ENCODE peak calls at places on chromosome 2, in seven cellular contexts. One of them, this sample, is unnamed.

GRCh38 chr2:169895294-169895985 is 68.2 kb downstream of the UBR3 start:
- DNase-seq in SK-N-SH: no peak
- DNase-seq in cardiac muscle cell: no peak
- DNase-seq in RWPE1: no peak
- DNase-seq in heart right ventricle: no peak
- DNase-seq in A549: peak; percentile 31
- DNase-seq in kidney: no peak
- DNase-seq in this sample: no peak

GRCh38 chr2:54666741-54667639 is 56.5 kb upstream of the EML6 start:
- DNase-seq in cardiac muscle cell: no peak
- DNase-seq in kidney: no peak
- DNase-seq in SK-N-SH: no peak
- DNase-seq in heart right ventricle: peak; percentile 52
- DNase-seq in RWPE1: no peak
- DNase-seq in A549: no peak
- DNase-seq in this sample: peak; percentile 63

GRCh38 chr2:14524041-14524802 is 108.3 kb upstream of the LRATD1 start:
- DNase-seq in heart right ventricle: no peak
- DNase-seq in kidney: no peak
- DNase-seq in cardiac muscle cell: no peak
- DNase-seq in A549: peak; percentile 6
- DNase-seq in SK-N-SH: no peak
- DNase-seq in RWPE1: peak; percentile 70
- DNase-seq in this sample: no peak

GRCh38 chr2:17620280-17620679 is 79.8 kb downstream of the VSNL1 start:
- DNase-seq in A549: no peak
- DNase-seq in SK-N-SH: no peak
- DNase-seq in kidney: no peak
- DNase-seq in cardiac muscle cell: no peak
- DNase-seq in RWPE1: peak; percentile 48
- DNase-seq in heart right ventricle: peak; percentile 43
- DNase-seq in this sample: no peak

GRCh38 chr2:174603280-174603679 is 5.7 kb upstream of the WIPF1 start:
- DNase-seq in A549: peak; percentile 48
- DNase-seq in SK-N-SH: peak; percentile 36
- DNase-seq in kidney: no peak
- DNase-seq in RWPE1: no peak
- DNase-seq in heart right ventricle: peak; percentile 30
- DNase-seq in cardiac muscle cell: peak; percentile 70
- DNase-seq in this sample: no peak

GRCh38 chr2:127059559-127059958 is 47.4 kb downstream of the BIN1 start:
- DNase-seq in RWPE1: no peak
- DNase-seq in heart right ventricle: no peak
- DNase-seq in A549: no peak
- DNase-seq in SK-N-SH: no peak
- DNase-seq in cardiac muscle cell: no peak
- DNase-seq in kidney: no peak
- DNase-seq in this sample: no peak

GRCh38 chr2:173654146-173654895 is 299.6 kb downstream of the CDCA7 start:
- DNase-seq in RWPE1: no peak
- DNase-seq in heart right ventricle: no peak
- DNase-seq in cardiac muscle cell: no peak
- DNase-seq in SK-N-SH: no peak
- DNase-seq in kidney: no peak
- DNase-seq in A549: no peak
- DNase-seq in this sample: no peak

GRCh38 chr2:11254100-11254536 is 90.3 kb downstream of the ROCK2 start:
- DNase-seq in RWPE1: no peak
- DNase-seq in heart right ventricle: no peak
- DNase-seq in SK-N-SH: no peak
- DNase-seq in kidney: no peak
- DNase-seq in A549: peak; percentile 55
- DNase-seq in cardiac muscle cell: no peak
- DNase-seq in this sample: no peak

GRCh38 chr2:46225730-46226129 is 71.5 kb upstream of the EPAS1 start:
- DNase-seq in kidney: no peak
- DNase-seq in SK-N-SH: no peak
- DNase-seq in RWPE1: no peak
- DNase-seq in cardiac muscle cell: no peak
- DNase-seq in A549: no peak
- DNase-seq in heart right ventricle: no peak
- DNase-seq in this sample: no peak

GRCh38 chr2:38454081-38454480 is 77.0 kb upstream of the ATL2 start:
- DNase-seq in SK-N-SH: no peak
- DNase-seq in cardiac muscle cell: no peak
- DNase-seq in RWPE1: peak; percentile 42
- DNase-seq in A549: no peak
- DNase-seq in kidney: no peak
- DNase-seq in heart right ventricle: no peak
- DNase-seq in this sample: no peak

GRCh38 chr2:150136407-150136806 is 351.1 kb downstream of the RND3 start:
- DNase-seq in heart right ventricle: no peak
- DNase-seq in SK-N-SH: no peak
- DNase-seq in RWPE1: no peak
- DNase-seq in kidney: no peak
- DNase-seq in A549: no peak
- DNase-seq in cardiac muscle cell: no peak
- DNase-seq in this sample: no peak

GRCh38 chr2:233281553-233281952 is 26.1 kb upstream of the SAG start:
- DNase-seq in SK-N-SH: no peak
- DNase-seq in RWPE1: no peak
- DNase-seq in kidney: no peak
- DNase-seq in cardiac muscle cell: no peak
- DNase-seq in A549: no peak
- DNase-seq in heart right ventricle: no peak
- DNase-seq in this sample: no peak

GRCh38 chr2:25707927-25708326 is 34.5 kb upstream of the DTNB start:
- DNase-seq in RWPE1: no peak
- DNase-seq in A549: no peak
- DNase-seq in SK-N-SH: no peak
- DNase-seq in kidney: no peak
- DNase-seq in heart right ventricle: no peak
- DNase-seq in cardiac muscle cell: no peak
- DNase-seq in this sample: no peak

GRCh38 chr2:225165052-225165451 is 122.8 kb upstream of the DOCK10 start:
- DNase-seq in heart right ventricle: no peak
- DNase-seq in RWPE1: peak; percentile 2
- DNase-seq in kidney: no peak
- DNase-seq in A549: no peak
- DNase-seq in SK-N-SH: no peak
- DNase-seq in cardiac muscle cell: no peak
- DNase-seq in this sample: no peak

GRCh38 chr2:39730685-39731302 is 48.3 kb downstream of the THUMPD2 start:
- DNase-seq in kidney: no peak
- DNase-seq in A549: peak; percentile 34
- DNase-seq in RWPE1: peak; percentile 26
- DNase-seq in cardiac muscle cell: peak; percentile 32
- DNase-seq in heart right ventricle: no peak
- DNase-seq in SK-N-SH: no peak
- DNase-seq in this sample: no peak

GRCh38 chr2:159758239-159758638 is 39.8 kb downstream of the CD302 start:
- DNase-seq in cardiac muscle cell: no peak
- DNase-seq in SK-N-SH: no peak
- DNase-seq in kidney: no peak
- DNase-seq in RWPE1: no peak
- DNase-seq in heart right ventricle: no peak
- DNase-seq in A549: no peak
- DNase-seq in this sample: no peak

GRCh38 chr2:29459445-29460179 is 344.4 kb downstream of the CLIP4 start:
- DNase-seq in heart right ventricle: no peak
- DNase-seq in kidney: no peak
- DNase-seq in A549: no peak
- DNase-seq in RWPE1: peak; percentile 13
- DNase-seq in SK-N-SH: no peak
- DNase-seq in cardiac muscle cell: no peak
- DNase-seq in this sample: no peak

GRCh38 chr2:177325554-177325953 is 61.0 kb upstream of the NFE2L2 start:
- DNase-seq in SK-N-SH: no peak
- DNase-seq in kidney: no peak
- DNase-seq in RWPE1: no peak
- DNase-seq in cardiac muscle cell: no peak
- DNase-seq in heart right ventricle: no peak
- DNase-seq in A549: no peak
- DNase-seq in this sample: no peak

GRCh38 chr2:103132536-103133217 is 370.8 kb downstream of the TMEM182 start:
- DNase-seq in SK-N-SH: no peak
- DNase-seq in RWPE1: no peak
- DNase-seq in cardiac muscle cell: no peak
- DNase-seq in A549: no peak
- DNase-seq in kidney: no peak
- DNase-seq in heart right ventricle: no peak
- DNase-seq in this sample: no peak

GRCh38 chr2:12732663-12733062 is 15.9 kb downstream of the TRIB2 start:
- DNase-seq in cardiac muscle cell: no peak
- DNase-seq in heart right ventricle: peak; percentile 71
- DNase-seq in SK-N-SH: no peak
- DNase-seq in A549: no peak
- DNase-seq in RWPE1: no peak
- DNase-seq in kidney: peak; percentile 83
- DNase-seq in this sample: no peak

GRCh38 chr2:12730265-12730664 is 13.5 kb downstream of the TRIB2 start:
- DNase-seq in cardiac muscle cell: no peak
- DNase-seq in A549: no peak
- DNase-seq in RWPE1: no peak
- DNase-seq in kidney: no peak
- DNase-seq in SK-N-SH: no peak
- DNase-seq in heart right ventricle: no peak
- DNase-seq in this sample: no peak

GRCh38 chr2:12731701-12732280 is 15.1 kb downstream of the TRIB2 start:
- DNase-seq in heart right ventricle: no peak
- DNase-seq in kidney: no peak
- DNase-seq in A549: no peak
- DNase-seq in SK-N-SH: no peak
- DNase-seq in cardiac muscle cell: no peak
- DNase-seq in RWPE1: no peak
- DNase-seq in this sample: no peak

GRCh38 chr2:12734914-12735654 is 18.3 kb downstream of the TRIB2 start:
- DNase-seq in kidney: no peak
- DNase-seq in RWPE1: no peak
- DNase-seq in heart right ventricle: peak; percentile 61
- DNase-seq in cardiac muscle cell: peak; percentile 84
- DNase-seq in SK-N-SH: no peak
- DNase-seq in A549: no peak
- DNase-seq in this sample: peak; percentile 74

GRCh38 chr2:12733846-12734245 is 17.1 kb downstream of the TRIB2 start:
- DNase-seq in cardiac muscle cell: no peak
- DNase-seq in RWPE1: peak; percentile 4
- DNase-seq in kidney: no peak
- DNase-seq in SK-N-SH: no peak
- DNase-seq in heart right ventricle: peak; percentile 68
- DNase-seq in A549: no peak
- DNase-seq in this sample: no peak
- TF ChIP-seq CTCF in cardiac muscle cell: no peak
- TF ChIP-seq CTCF in RWPE1: no peak
- TF ChIP-seq CTCF in kidney: no peak
- TF ChIP-seq CTCF in SK-N-SH: no peak
- TF ChIP-seq CTCF in heart right ventricle: no peak
- TF ChIP-seq CTCF in A549: no peak
- TF ChIP-seq CTCF in this sample: no peak

DNA sequence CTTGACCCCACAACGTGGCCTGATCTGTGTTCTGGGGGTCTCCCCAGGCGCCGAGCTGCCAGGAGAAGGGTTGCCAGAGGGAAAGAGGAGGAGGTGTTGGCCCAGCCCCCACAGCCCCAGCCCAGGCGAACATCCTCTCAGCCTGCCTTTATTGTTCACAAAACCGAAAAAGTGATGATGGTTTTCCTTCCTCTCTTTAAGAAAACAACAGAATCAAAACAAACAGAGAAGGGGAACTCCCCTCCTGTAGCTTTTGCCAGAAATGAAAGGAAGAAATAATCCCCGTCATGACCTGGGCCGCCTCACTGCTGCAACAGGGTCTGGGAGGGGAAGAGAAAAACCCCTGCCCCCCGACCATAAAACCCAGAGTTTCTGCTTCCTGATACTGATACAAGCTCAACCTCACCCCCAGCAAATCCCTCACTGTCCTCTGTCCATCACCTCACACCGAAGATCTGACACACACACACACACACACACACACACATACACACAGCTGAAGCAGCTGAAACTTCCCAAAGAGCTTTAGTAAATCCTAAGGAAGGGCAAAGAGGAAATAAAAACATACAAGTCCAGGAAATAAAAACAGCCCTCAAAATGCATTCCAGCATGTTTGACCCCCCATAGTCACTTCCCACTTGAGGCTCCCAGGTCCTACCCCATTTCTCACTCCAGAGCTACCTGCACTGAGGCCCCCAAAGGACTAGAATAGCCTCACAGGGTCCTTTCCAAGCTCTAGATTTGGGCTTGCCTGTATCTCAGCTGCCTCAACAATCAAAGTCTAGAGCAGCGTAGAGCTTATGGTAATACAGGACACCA is 51.8 kb downstream of the ZFP36L2 start:
- DNase-seq in A549: no peak
- DNase-seq in kidney: no peak
- DNase-seq in SK-N-SH: no peak
- DNase-seq in cardiac muscle cell: no peak
- DNase-seq in RWPE1: no peak
- DNase-seq in heart right ventricle: peak; percentile 33
- DNase-seq in this sample: no peak
- H3K27ac ChIP-seq in A549: peak overlapping the region; percentile 29
- H3K27ac ChIP-seq in kidney: peak overlapping the region; percentile 80
- H3K27ac ChIP-seq in SK-N-SH: no peak overlapping the region
- H3K27ac ChIP-seq in cardiac muscle cell: no peak overlapping the region
- H3K27ac ChIP-seq in RWPE1: peak overlapping the region; percentile 96
- H3K27ac ChIP-seq in heart right ventricle: peak overlapping the region; percentile 76
- H3K27ac ChIP-seq in this sample: no peak overlapping the region

GRCh38 chr2:164430166-164430783 is 191.0 kb downstream of the GRB14 start:
- DNase-seq in cardiac muscle cell: peak; percentile 65
- DNase-seq in kidney: no peak
- DNase-seq in SK-N-SH: peak; percentile 17
- DNase-seq in A549: peak; percentile 41
- DNase-seq in RWPE1: peak; percentile 30
- DNase-seq in heart right ventricle: no peak
- DNase-seq in this sample: no peak
- TF ChIP-seq CTCF in cardiac muscle cell: peak; percentile 72
- TF ChIP-seq CTCF in kidney: peak; percentile 46
- TF ChIP-seq CTCF in SK-N-SH: peak; percentile 78
- TF ChIP-seq CTCF in A549: peak; percentile 91
- TF ChIP-seq CTCF in RWPE1: peak; percentile 75
- TF ChIP-seq CTCF in heart right ventricle: peak; percentile 61
- TF ChIP-seq CTCF in this sample: no peak

GRCh38 chr2:48482313-48482712 is 47.6 kb upstream of the STON1 start:
- DNase-seq in heart right ventricle: no peak
- DNase-seq in kidney: no peak
- DNase-seq in A549: no peak
- DNase-seq in RWPE1: no peak
- DNase-seq in SK-N-SH: no peak
- DNase-seq in cardiac muscle cell: no peak
- DNase-seq in this sample: no peak

GRCh38 chr2:48482774-48483173 is 47.2 kb upstream of the STON1 start:
- DNase-seq in RWPE1: peak; percentile 30
- DNase-seq in heart right ventricle: no peak
- DNase-seq in kidney: no peak
- DNase-seq in cardiac muscle cell: no peak
- DNase-seq in A549: no peak
- DNase-seq in SK-N-SH: no peak
- DNase-seq in this sample: no peak

GRCh38 chr2:48483506-48483905 is 46.4 kb upstream of the STON1 start:
- DNase-seq in RWPE1: no peak
- DNase-seq in kidney: no peak
- DNase-seq in SK-N-SH: no peak
- DNase-seq in cardiac muscle cell: no peak
- DNase-seq in A549: no peak
- DNase-seq in heart right ventricle: no peak
- DNase-seq in this sample: no peak

GRCh38 chr2:48479923-48480322 is 50.0 kb upstream of the STON1 start:
- DNase-seq in kidney: no peak
- DNase-seq in heart right ventricle: no peak
- DNase-seq in cardiac muscle cell: no peak
- DNase-seq in A549: no peak
- DNase-seq in SK-N-SH: no peak
- DNase-seq in RWPE1: no peak
- DNase-seq in this sample: no peak

GRCh38 chr2:48480526-48480925 is 49.4 kb upstream of the STON1 start:
- DNase-seq in kidney: no peak
- DNase-seq in SK-N-SH: no peak
- DNase-seq in heart right ventricle: no peak
- DNase-seq in A549: no peak
- DNase-seq in RWPE1: no peak
- DNase-seq in cardiac muscle cell: no peak
- DNase-seq in this sample: no peak
- H3K27ac ChIP-seq in kidney: peak overlapping the region; percentile 49
- H3K27ac ChIP-seq in SK-N-SH: no peak overlapping the region
- H3K27ac ChIP-seq in heart right ventricle: no peak overlapping the region
- H3K27ac ChIP-seq in A549: no peak overlapping the region
- H3K27ac ChIP-seq in RWPE1: no peak overlapping the region
- H3K27ac ChIP-seq in cardiac muscle cell: no peak overlapping the region
- H3K27ac ChIP-seq in this sample: peak overlapping the region; percentile 58

This sample was measured in ovary.